ENCODE peak calls at places on chromosomes 4 and X, in ten cellular contexts. One of them, this sample, is unnamed.
A peak's percentile ranks its signal among the peaks of the same experiment; 100 is the strongest.

GRCh38 chrX:150361777-150362351 is 1.3 kb upstream of the MAMLD1 start:
- DNase-seq in breast epithelium: no peak
- DNase-seq in NCI-H524: peak; percentile 40
- DNase-seq in effector memory CD4-positive, alpha-beta T cell: no peak
- DNase-seq in left ventricle myocardium superior: no peak
- DNase-seq in fibroblast of pulmonary artery: peak; percentile 17
- DNase-seq in A549: peak; percentile 28
- DNase-seq in lung microvascular endothelial cell: peak; percentile 5
- DNase-seq in fibroblast of mammary gland: no peak
- DNase-seq in choroid plexus epithelial cell: no peak
- DNase-seq in this sample: no peak

GRCh38 chr4:107708225-107708624 is 11.8 kb downstream of the PAPSS1 start:
- DNase-seq in breast epithelium: no peak
- DNase-seq in NCI-H524: no peak
- DNase-seq in effector memory CD4-positive, alpha-beta T cell: no peak
- DNase-seq in left ventricle myocardium superior: no peak
- DNase-seq in fibroblast of pulmonary artery: no peak
- DNase-seq in A549: no peak
- DNase-seq in lung microvascular endothelial cell: no peak
- DNase-seq in fibroblast of mammary gland: no peak
- DNase-seq in choroid plexus epithelial cell: no peak
- DNase-seq in this sample: no peak

GRCh38 chrX:95044331-95044730 is 1370.3 kb downstream of the FAM133A start:
- DNase-seq in breast epithelium: no peak
- DNase-seq in NCI-H524: no peak
- DNase-seq in effector memory CD4-positive, alpha-beta T cell: no peak
- DNase-seq in left ventricle myocardium superior: no peak
- DNase-seq in fibroblast of pulmonary artery: no peak
- DNase-seq in A549: no peak
- DNase-seq in lung microvascular endothelial cell: no peak
- DNase-seq in fibroblast of mammary gland: no peak
- DNase-seq in choroid plexus epithelial cell: no peak
- DNase-seq in this sample: no peak

GRCh38 chr4:10107111-10108091 is 9.2 kb downstream of the WDR1 start:
- DNase-seq in breast epithelium: no peak
- DNase-seq in NCI-H524: no peak
- DNase-seq in effector memory CD4-positive, alpha-beta T cell: no peak
- DNase-seq in left ventricle myocardium superior: no peak
- DNase-seq in fibroblast of pulmonary artery: no peak
- DNase-seq in A549: no peak
- DNase-seq in lung microvascular endothelial cell: no peak
- DNase-seq in fibroblast of mammary gland: no peak
- DNase-seq in choroid plexus epithelial cell: peak; percentile 29
- DNase-seq in this sample: no peak

GRCh38 chrX:12615061-12615460 is 176.2 kb upstream of the PRPS2 start:
- DNase-seq in breast epithelium: no peak
- DNase-seq in NCI-H524: no peak
- DNase-seq in effector memory CD4-positive, alpha-beta T cell: no peak
- DNase-seq in left ventricle myocardium superior: no peak
- DNase-seq in fibroblast of pulmonary artery: no peak
- DNase-seq in A549: no peak
- DNase-seq in lung microvascular endothelial cell: no peak
- DNase-seq in fibroblast of mammary gland: no peak
- DNase-seq in choroid plexus epithelial cell: no peak
- DNase-seq in this sample: no peak

GRCh38 chr4:129236351-129236750 is 140.4 kb downstream of the C4orf33 start:
- DNase-seq in breast epithelium: no peak
- DNase-seq in NCI-H524: no peak
- DNase-seq in effector memory CD4-positive, alpha-beta T cell: no peak
- DNase-seq in left ventricle myocardium superior: no peak
- DNase-seq in fibroblast of pulmonary artery: no peak
- DNase-seq in A549: no peak
- DNase-seq in lung microvascular endothelial cell: no peak
- DNase-seq in fibroblast of mammary gland: no peak
- DNase-seq in choroid plexus epithelial cell: no peak
- DNase-seq in this sample: no peak

GRCh38 chrX:40329616-40330015 is 231.9 kb upstream of the BCOR start:
- DNase-seq in breast epithelium: no peak
- DNase-seq in NCI-H524: no peak
- DNase-seq in effector memory CD4-positive, alpha-beta T cell: no peak
- DNase-seq in left ventricle myocardium superior: no peak
- DNase-seq in fibroblast of pulmonary artery: no peak
- DNase-seq in A549: no peak
- DNase-seq in lung microvascular endothelial cell: no peak
- DNase-seq in fibroblast of mammary gland: no peak
- DNase-seq in choroid plexus epithelial cell: no peak
- DNase-seq in this sample: no peak

GRCh38 chr4:6918345-6918744 is 8.7 kb downstream of the TBC1D14 start:
- DNase-seq in breast epithelium: no peak
- DNase-seq in NCI-H524: no peak
- DNase-seq in effector memory CD4-positive, alpha-beta T cell: no peak
- DNase-seq in left ventricle myocardium superior: no peak
- DNase-seq in fibroblast of pulmonary artery: no peak
- DNase-seq in A549: no peak
- DNase-seq in lung microvascular endothelial cell: no peak
- DNase-seq in fibroblast of mammary gland: no peak
- DNase-seq in choroid plexus epithelial cell: no peak
- DNase-seq in this sample: no peak

GRCh38 chrX:42976729-42977366 is 198.9 kb upstream of the PPP1R2C start:
- DNase-seq in breast epithelium: no peak
- DNase-seq in NCI-H524: peak; percentile 26
- DNase-seq in effector memory CD4-positive, alpha-beta T cell: no peak
- DNase-seq in left ventricle myocardium superior: no peak
- DNase-seq in fibroblast of pulmonary artery: no peak
- DNase-seq in A549: peak; percentile 18
- DNase-seq in lung microvascular endothelial cell: no peak
- DNase-seq in fibroblast of mammary gland: no peak
- DNase-seq in choroid plexus epithelial cell: no peak
- DNase-seq in this sample: no peak

GRCh38 chr4:154559141-154559841 is 3.5 kb upstream of the FGB start:
- DNase-seq in breast epithelium: no peak
- DNase-seq in NCI-H524: peak; percentile 36
- DNase-seq in effector memory CD4-positive, alpha-beta T cell: no peak
- DNase-seq in left ventricle myocardium superior: no peak
- DNase-seq in fibroblast of pulmonary artery: peak; percentile 73
- DNase-seq in A549: peak; percentile 86
- DNase-seq in lung microvascular endothelial cell: peak; percentile 59
- DNase-seq in fibroblast of mammary gland: peak; percentile 75
- DNase-seq in choroid plexus epithelial cell: peak; percentile 86
- DNase-seq in this sample: peak; percentile 34

GRCh38 chr4:3261411-3262207 is 12.7 kb downstream of the MSANTD1 start:
- DNase-seq in breast epithelium: peak; percentile 36
- DNase-seq in NCI-H524: no peak
- DNase-seq in effector memory CD4-positive, alpha-beta T cell: no peak
- DNase-seq in left ventricle myocardium superior: no peak
- DNase-seq in fibroblast of pulmonary artery: no peak
- DNase-seq in A549: no peak
- DNase-seq in lung microvascular endothelial cell: no peak
- DNase-seq in fibroblast of mammary gland: no peak
- DNase-seq in choroid plexus epithelial cell: no peak
- DNase-seq in this sample: no peak

GRCh38 chrX:132022115-132022862 is 813 bp upstream of the STK26 start:
- DNase-seq in breast epithelium: no peak
- DNase-seq in NCI-H524: peak; percentile 67
- DNase-seq in effector memory CD4-positive, alpha-beta T cell: no peak
- DNase-seq in left ventricle myocardium superior: no peak
- DNase-seq in fibroblast of pulmonary artery: no peak
- DNase-seq in A549: peak; percentile 10
- DNase-seq in lung microvascular endothelial cell: no peak
- DNase-seq in fibroblast of mammary gland: no peak
- DNase-seq in choroid plexus epithelial cell: peak; percentile 6
- DNase-seq in this sample: peak; percentile 18

GRCh38 chr4:152778656-152779512 is 646 bp downstream of the TIGD4 start:
- DNase-seq in breast epithelium: peak; percentile 49
- DNase-seq in NCI-H524: peak; percentile 28
- DNase-seq in effector memory CD4-positive, alpha-beta T cell: no peak
- DNase-seq in left ventricle myocardium superior: peak; percentile 33
- DNase-seq in fibroblast of pulmonary artery: peak; percentile 18
- DNase-seq in A549: peak; percentile 5
- DNase-seq in lung microvascular endothelial cell: peak; percentile 12
- DNase-seq in fibroblast of mammary gland: peak; percentile 8
- DNase-seq in choroid plexus epithelial cell: peak; percentile 25
- DNase-seq in this sample: no peak

GRCh38 chr4:148649669-148650331 is 207.6 kb upstream of the NR3C2 start:
- DNase-seq in breast epithelium: no peak
- DNase-seq in NCI-H524: no peak
- DNase-seq in effector memory CD4-positive, alpha-beta T cell: no peak
- DNase-seq in left ventricle myocardium superior: no peak
- DNase-seq in fibroblast of pulmonary artery: peak; percentile 13
- DNase-seq in A549: no peak
- DNase-seq in lung microvascular endothelial cell: no peak
- DNase-seq in fibroblast of mammary gland: peak; percentile 39
- DNase-seq in choroid plexus epithelial cell: peak; percentile 52
- DNase-seq in this sample: no peak

GRCh38 chr4:112510468-112511293 is 5.3 kb downstream of the NEUROG2 start:
- DNase-seq in breast epithelium: no peak
- DNase-seq in NCI-H524: no peak
- DNase-seq in effector memory CD4-positive, alpha-beta T cell: no peak
- DNase-seq in left ventricle myocardium superior: no peak
- DNase-seq in fibroblast of pulmonary artery: no peak
- DNase-seq in A549: no peak
- DNase-seq in lung microvascular endothelial cell: no peak
- DNase-seq in fibroblast of mammary gland: no peak
- DNase-seq in choroid plexus epithelial cell: no peak
- DNase-seq in this sample: no peak

GRCh38 chrX:64894454-64895038 is 81.7 kb downstream of the ZC4H2 start:
- DNase-seq in breast epithelium: no peak
- DNase-seq in NCI-H524: peak; percentile 77
- DNase-seq in effector memory CD4-positive, alpha-beta T cell: no peak
- DNase-seq in left ventricle myocardium superior: no peak
- DNase-seq in fibroblast of pulmonary artery: peak; percentile 9
- DNase-seq in A549: peak; percentile 4
- DNase-seq in lung microvascular endothelial cell: peak; percentile 31
- DNase-seq in fibroblast of mammary gland: peak; percentile 7
- DNase-seq in choroid plexus epithelial cell: peak; percentile 2
- DNase-seq in this sample: peak; percentile 18

GRCh38 chrX:38282044-38282443 is 45.3 kb downstream of the RPGR start:
- DNase-seq in breast epithelium: no peak
- DNase-seq in NCI-H524: peak; percentile 1
- DNase-seq in effector memory CD4-positive, alpha-beta T cell: no peak
- DNase-seq in left ventricle myocardium superior: no peak
- DNase-seq in fibroblast of pulmonary artery: peak; percentile 52
- DNase-seq in A549: peak; percentile 4
- DNase-seq in lung microvascular endothelial cell: peak; percentile 24
- DNase-seq in fibroblast of mammary gland: peak; percentile 39
- DNase-seq in choroid plexus epithelial cell: peak; percentile 57
- DNase-seq in this sample: no peak

This sample was measured in HuH-7.